ENCODE peak calls at places on chromosomes 16 and 17, in six cellular contexts. One of them, this sample, is unnamed.

GRCh38 chr16:83312015-83312734 is 495.6 kb upstream of the HSBP1 start:
- DNase-seq in MM.1S: no peak
- DNase-seq in uterus: no peak
- DNase-seq in A673: no peak
- DNase-seq in OCI-LY7: no peak
- DNase-seq in sigmoid colon: no peak
- DNase-seq in this sample: no peak

GRCh38 chr17:80885922-80886582 is 105.6 kb upstream of the CHMP6 start:
- DNase-seq in MM.1S: no peak
- DNase-seq in uterus: no peak
- DNase-seq in A673: no peak
- DNase-seq in OCI-LY7: no peak
- DNase-seq in sigmoid colon: peak
- DNase-seq in this sample: no peak

GRCh38 chr17:46766493-46767491 is 51.7 kb downstream of the WNT3 start:
- DNase-seq in MM.1S: no peak
- DNase-seq in uterus: no peak
- DNase-seq in A673: no peak
- DNase-seq in OCI-LY7: no peak
- DNase-seq in sigmoid colon: no peak
- DNase-seq in this sample: no peak

GRCh38 chr17:65022751-65023421 is 33.7 kb downstream of the GNA13 start:
- DNase-seq in MM.1S: peak
- DNase-seq in uterus: no peak
- DNase-seq in A673: no peak
- DNase-seq in OCI-LY7: no peak
- DNase-seq in sigmoid colon: no peak
- DNase-seq in this sample: no peak

GRCh38 chr17:45718791-45719190 is 65.3 kb upstream of the CRHR1 start:
- DNase-seq in MM.1S: no peak
- DNase-seq in uterus: no peak
- DNase-seq in A673: no peak
- DNase-seq in OCI-LY7: no peak
- DNase-seq in sigmoid colon: no peak
- DNase-seq in this sample: no peak

GRCh38 chr17:3838206-3838605 is 7.8 kb downstream of the NCBP3 start:
- DNase-seq in MM.1S: no peak
- DNase-seq in uterus: no peak
- DNase-seq in A673: no peak
- DNase-seq in OCI-LY7: no peak
- DNase-seq in sigmoid colon: no peak
- DNase-seq in this sample: no peak

GRCh38 chr16:9977333-9977897 is 204.8 kb downstream of the GRIN2A start:
- DNase-seq in MM.1S: no peak
- DNase-seq in uterus: no peak
- DNase-seq in A673: no peak
- DNase-seq in OCI-LY7: no peak
- DNase-seq in sigmoid colon: no peak
- DNase-seq in this sample: no peak

GRCh38 chr17:82396601-82397435 is 21.3 kb upstream of the HEXD start:
- DNase-seq in MM.1S: no peak
- DNase-seq in uterus: peak
- DNase-seq in A673: peak
- DNase-seq in OCI-LY7: no peak
- DNase-seq in sigmoid colon: no peak
- DNase-seq in this sample: no peak

GRCh38 chr16:19375561-19376158 is 42.0 kb upstream of the TMC5 start:
- DNase-seq in MM.1S: peak
- DNase-seq in uterus: peak
- DNase-seq in A673: peak
- DNase-seq in OCI-LY7: peak
- DNase-seq in sigmoid colon: no peak
- DNase-seq in this sample: no peak

GRCh38 chr16:8887952-8888560 is 5.9 kb downstream of the LITAFD start:
- DNase-seq in MM.1S: no peak
- DNase-seq in uterus: peak
- DNase-seq in A673: no peak
- DNase-seq in OCI-LY7: no peak
- DNase-seq in sigmoid colon: peak
- DNase-seq in this sample: no peak

GRCh38 chr17:37082461-37082860 is 133.7 kb downstream of the AATF start:
- DNase-seq in MM.1S: no peak
- DNase-seq in uterus: no peak
- DNase-seq in A673: no peak
- DNase-seq in OCI-LY7: no peak
- DNase-seq in sigmoid colon: no peak
- DNase-seq in this sample: no peak

GRCh38 chr17:1462164-1463112 is 6.4 kb upstream of the CRK start:
- DNase-seq in MM.1S: no peak
- DNase-seq in uterus: no peak
- DNase-seq in A673: peak
- DNase-seq in OCI-LY7: no peak
- DNase-seq in sigmoid colon: no peak
- DNase-seq in this sample: no peak

GRCh38 chr17:46986401-46986800 is 7.3 kb upstream of the RPRML start:
- DNase-seq in MM.1S: no peak
- DNase-seq in uterus: no peak
- DNase-seq in A673: no peak
- DNase-seq in OCI-LY7: no peak
- DNase-seq in sigmoid colon: no peak
- DNase-seq in this sample: no peak

GRCh38 chr17:21039839-21040575 is 2.8 kb downstream of the USP22 start:
- DNase-seq in MM.1S: peak
- DNase-seq in uterus: no peak
- DNase-seq in A673: peak
- DNase-seq in OCI-LY7: peak
- DNase-seq in sigmoid colon: peak
- DNase-seq in this sample: no peak

GRCh38 chr16:46859719-46860152 is 24.4 kb upstream of the GPT2 start:
- DNase-seq in MM.1S: no peak
- DNase-seq in uterus: no peak
- DNase-seq in A673: no peak
- DNase-seq in OCI-LY7: no peak
- DNase-seq in sigmoid colon: no peak
- DNase-seq in this sample: no peak

GRCh38 chr17:78804777-78805176 is 22.7 kb upstream of the CYTH1 start:
- DNase-seq in MM.1S: no peak
- DNase-seq in uterus: peak
- DNase-seq in A673: no peak
- DNase-seq in OCI-LY7: no peak
- DNase-seq in sigmoid colon: no peak
- DNase-seq in this sample: no peak

GRCh38 chr17:33451221-33451620 is 158.1 kb upstream of the ASIC2 start:
- DNase-seq in MM.1S: no peak
- DNase-seq in uterus: no peak
- DNase-seq in A673: no peak
- DNase-seq in OCI-LY7: no peak
- DNase-seq in sigmoid colon: no peak
- DNase-seq in this sample: no peak

GRCh38 chr16:83980794-83981193 is 12.8 kb downstream of the NECAB2 start:
- DNase-seq in MM.1S: no peak
- DNase-seq in uterus: no peak
- DNase-seq in A673: no peak
- DNase-seq in OCI-LY7: no peak
- DNase-seq in sigmoid colon: no peak
- DNase-seq in this sample: no peak

GRCh38 chr16:29824589-29825144 is 4.4 kb downstream of the MVP start:
- DNase-seq in MM.1S: no peak
- DNase-seq in uterus: no peak
- DNase-seq in A673: no peak
- DNase-seq in OCI-LY7: no peak
- DNase-seq in sigmoid colon: no peak
- DNase-seq in this sample: no peak

GRCh38 chr16:11955713-11956123 is 9.3 kb upstream of the TNFRSF17 start:
- DNase-seq in MM.1S: no peak
- DNase-seq in uterus: no peak
- DNase-seq in A673: peak
- DNase-seq in OCI-LY7: no peak
- DNase-seq in sigmoid colon: peak
- DNase-seq in this sample: no peak

GRCh38 chr16:22844426-22844825 is 30.5 kb downstream of the HS3ST2 start:
- DNase-seq in MM.1S: no peak
- DNase-seq in uterus: no peak
- DNase-seq in A673: no peak
- DNase-seq in OCI-LY7: no peak
- DNase-seq in sigmoid colon: no peak
- DNase-seq in this sample: no peak

GRCh38 chr16:22250522-22250921 is 44.4 kb downstream of the EEF2K start:
- DNase-seq in MM.1S: no peak
- DNase-seq in uterus: no peak
- DNase-seq in A673: no peak
- DNase-seq in OCI-LY7: no peak
- DNase-seq in sigmoid colon: no peak
- DNase-seq in this sample: no peak

GRCh38 chr17:77398274-77398673 is 257.5 kb downstream of the SEC14L1 start:
- DNase-seq in MM.1S: no peak
- DNase-seq in uterus: no peak
- DNase-seq in A673: no peak
- DNase-seq in OCI-LY7: no peak
- DNase-seq in sigmoid colon: no peak
- DNase-seq in this sample: no peak

GRCh38 chr17:30790279-30790678 is 34.2 kb downstream of the CRLF3 start:
- DNase-seq in MM.1S: peak
- DNase-seq in uterus: no peak
- DNase-seq in A673: no peak
- DNase-seq in OCI-LY7: no peak
- DNase-seq in sigmoid colon: no peak
- DNase-seq in this sample: no peak

GRCh38 chr17:29243792-29244191 is 2.9 kb upstream of the CRYBA1 start:
- DNase-seq in MM.1S: no peak
- DNase-seq in uterus: no peak
- DNase-seq in A673: peak
- DNase-seq in OCI-LY7: peak
- DNase-seq in sigmoid colon: no peak
- DNase-seq in this sample: no peak

GRCh38 chr17:17508019-17508535 is 11.9 kb upstream of the RASD1 start:
- DNase-seq in MM.1S: no peak
- DNase-seq in uterus: no peak
- DNase-seq in A673: no peak
- DNase-seq in OCI-LY7: no peak
- DNase-seq in sigmoid colon: no peak
- DNase-seq in this sample: no peak

GRCh38 chr16:75097941-75098897 is 18.4 kb downstream of the LDHD start:
- DNase-seq in MM.1S: no peak
- DNase-seq in uterus: no peak
- DNase-seq in A673: no peak
- DNase-seq in OCI-LY7: no peak
- DNase-seq in sigmoid colon: no peak
- DNase-seq in this sample: no peak
- H3K27ac ChIP-seq in MM.1S: no peak
- H3K27ac ChIP-seq in uterus: no peak
- H3K27ac ChIP-seq in A673: peak
- H3K27ac ChIP-seq in OCI-LY7: no peak
- H3K27ac ChIP-seq in sigmoid colon: peak
- H3K27ac ChIP-seq in this sample: no peak

GRCh38 chr16:25138130-25138529 is 26.6 kb downstream of the LCMT1 start:
- DNase-seq in MM.1S: no peak
- DNase-seq in uterus: no peak
- DNase-seq in A673: no peak
- DNase-seq in OCI-LY7: no peak
- DNase-seq in sigmoid colon: no peak
- DNase-seq in this sample: no peak

GRCh38 chr16:25141648-25142047 is 30.1 kb downstream of the LCMT1 start:
- DNase-seq in MM.1S: no peak
- DNase-seq in uterus: peak
- DNase-seq in A673: no peak
- DNase-seq in OCI-LY7: no peak
- DNase-seq in sigmoid colon: no peak
- DNase-seq in this sample: no peak

GRCh38 chr16:25148568-25149215 is 37.1 kb downstream of the LCMT1 start:
- DNase-seq in MM.1S: no peak
- DNase-seq in uterus: no peak
- DNase-seq in A673: no peak
- DNase-seq in OCI-LY7: no peak
- DNase-seq in sigmoid colon: no peak
- DNase-seq in this sample: no peak

GRCh38 chr16:25140459-25140858 is 28.9 kb downstream of the LCMT1 start:
- DNase-seq in MM.1S: no peak
- DNase-seq in uterus: peak
- DNase-seq in A673: no peak
- DNase-seq in OCI-LY7: no peak
- DNase-seq in sigmoid colon: no peak
- DNase-seq in this sample: no peak

GRCh38 chr16:25143898-25144297 is 32.4 kb downstream of the LCMT1 start:
- DNase-seq in MM.1S: no peak
- DNase-seq in uterus: no peak
- DNase-seq in A673: peak
- DNase-seq in OCI-LY7: no peak
- DNase-seq in sigmoid colon: no peak
- DNase-seq in this sample: no peak
- TF ChIP-seq CTCF in MM.1S: peak
- TF ChIP-seq CTCF in uterus: no peak
- TF ChIP-seq CTCF in A673: peak
- TF ChIP-seq CTCF in OCI-LY7: peak
- TF ChIP-seq CTCF in sigmoid colon: no peak
- TF ChIP-seq CTCF in this sample: no peak

GRCh38 chr17:43521389-43521788 is 24.8 kb downstream of the ETV4 start:
- DNase-seq in MM.1S: no peak
- DNase-seq in uterus: no peak
- DNase-seq in A673: no peak
- DNase-seq in OCI-LY7: no peak
- DNase-seq in sigmoid colon: no peak
- DNase-seq in this sample: no peak

GRCh38 chr17:43517161-43517560 is 29.0 kb downstream of the ETV4 start:
- DNase-seq in MM.1S: no peak
- DNase-seq in uterus: no peak
- DNase-seq in A673: no peak
- DNase-seq in OCI-LY7: no peak
- DNase-seq in sigmoid colon: no peak
- DNase-seq in this sample: no peak

GRCh38 chr17:43517615-43518386 is 28.3 kb downstream of the ETV4 start:
- DNase-seq in MM.1S: no peak
- DNase-seq in uterus: no peak
- DNase-seq in A673: no peak
- DNase-seq in OCI-LY7: no peak
- DNase-seq in sigmoid colon: no peak
- DNase-seq in this sample: no peak

DNA sequence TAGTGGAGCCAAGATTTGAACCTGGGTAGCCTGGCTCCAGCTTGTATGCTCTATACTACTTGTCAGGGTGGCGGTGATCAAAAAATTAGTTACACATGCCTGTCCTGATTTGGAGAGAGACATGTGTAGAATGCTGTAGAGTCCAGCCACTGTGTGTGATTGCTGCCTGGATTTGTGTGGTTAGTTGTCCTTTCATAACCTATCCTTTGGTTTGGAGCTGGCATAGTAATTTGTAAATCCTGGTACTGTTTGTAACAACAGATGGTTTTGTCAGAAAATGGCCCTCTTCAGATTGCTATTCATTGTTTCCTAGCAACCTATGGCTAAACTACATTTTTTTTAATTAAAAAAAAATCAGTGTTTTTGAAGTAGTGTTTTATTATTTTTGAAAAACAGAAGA is 30.5 kb downstream of the ETV4 start:
- DNase-seq in MM.1S: no peak
- DNase-seq in uterus: no peak
- DNase-seq in A673: no peak
- DNase-seq in OCI-LY7: no peak
- DNase-seq in sigmoid colon: no peak
- DNase-seq in this sample: no peak
- H3K27ac ChIP-seq in MM.1S: no peak
- H3K27ac ChIP-seq in uterus: no peak
- H3K27ac ChIP-seq in A673: no peak
- H3K27ac ChIP-seq in OCI-LY7: no peak
- H3K27ac ChIP-seq in sigmoid colon: no peak
- H3K27ac ChIP-seq in this sample: peak

GRCh38 chr17:16286947-16287562 is 66.2 kb downstream of the CENPV start:
- DNase-seq in MM.1S: no peak
- DNase-seq in uterus: peak
- DNase-seq in A673: no peak
- DNase-seq in OCI-LY7: peak
- DNase-seq in sigmoid colon: peak
- DNase-seq in this sample: peak
- TF ChIP-seq CTCF in MM.1S: no peak
- TF ChIP-seq CTCF in uterus: no peak
- TF ChIP-seq CTCF in A673: no peak
- TF ChIP-seq CTCF in OCI-LY7: peak
- TF ChIP-seq CTCF in sigmoid colon: no peak
- TF ChIP-seq CTCF in this sample: no peak